ENCODE peak calls at places on chromosomes 4 and X, in nine cellular contexts. W is AG10803, Y is Karpas-422, T is fibroblast of lung, O is mammary epithelial cell, F is GM12878, C is cardiac muscle cell, K is NB4, P is ovary. D is an unnamed sample.

GRCh38 chr4:8168232-8168631 is 9.6 kb upstream of the ABLIM2 start:
- DNase-seq in W (no peak), Y (no peak), T (no peak), O (no peak), F (no peak), C (no peak), K (no peak), P (no peak), D (no peak)

GRCh38 chrX:45771114-45771513 is 570.4 kb upstream of the DIPK2B start:
- DNase-seq in W (peak), Y (no peak), T (peak), O (peak), F (no peak), C (no peak), K (peak), P (no peak), D (no peak)

GRCh38 chr4:150007512-150007911 is 70.7 kb upstream of the DCLK2 start:
- DNase-seq in W (peak), Y (no peak), T (peak), O (peak), F (no peak), C (no peak), K (no peak), P (no peak), D (no peak)

GRCh38 chrX:102858826-102859627 is 78.0 kb upstream of the RAB40AL start:
- DNase-seq in W (peak), Y (no peak), T (peak), O (no peak), F (no peak), C (no peak), K (peak), P (no peak), D (no peak)

GRCh38 chrX:21479695-21480280 is 105.6 kb downstream of the CNKSR2 start:
- DNase-seq in W (peak), Y (peak), T (peak), O (peak), F (no peak), C (peak), K (peak), P (no peak), D (no peak)

GRCh38 chr4:189355590-189355989 is 585.1 kb upstream of the FRG1 start:
- DNase-seq in W (no peak), Y (no peak), T (no peak), O (no peak), F (no peak), C (no peak), K (no peak), P (no peak), D (no peak)

GRCh38 chrX:144566592-144566991 is 680.7 kb upstream of the SPANXN1 start:
- DNase-seq in W (no peak), Y (no peak), T (no peak), O (no peak), F (no peak), C (no peak), K (peak), P (no peak), D (no peak)

GRCh38 chr4:168480991-168481588 is 798 bp upstream of the DDX60L start:
- DNase-seq in W (peak), Y (peak), T (peak), O (peak), F (peak), C (no peak), K (peak), P (no peak), D (no peak)

GRCh38 chrX:154435171-154435733 is 1.7 kb upstream of the GDI1 start:
- DNase-seq in W (no peak), Y (no peak), T (no peak), O (no peak), F (no peak), C (no peak), K (no peak), P (no peak), D (no peak)

GRCh38 chr4:7867701-7868429 is 71.8 kb downstream of the AFAP1 start:
- DNase-seq in W (no peak), Y (no peak), T (peak), O (peak), F (no peak), C (no peak), K (no peak), P (no peak), D (peak)

GRCh38 chr4:1988327-1988724 is 20.4 kb downstream of the NELFA start:
- DNase-seq in W (no peak), Y (no peak), T (no peak), O (no peak), F (no peak), C (no peak), K (no peak), P (no peak), D (peak)

GRCh38 chrX:105706041-105706440 is 116.3 kb upstream of the NRK start:
- DNase-seq in W (peak), Y (no peak), T (no peak), O (peak), F (no peak), C (no peak), K (no peak), P (no peak), D (no peak)

GRCh38 chrX:25083661-25084060 is 67.9 kb upstream of the ARX start:
- DNase-seq in W (no peak), Y (no peak), T (no peak), O (peak), F (no peak), C (no peak), K (no peak), P (no peak), D (no peak)

GRCh38 chrX:96705905-96706304 is 21.3 kb downstream of the DIAPH2 start:
- DNase-seq in W (no peak), Y (no peak), T (no peak), O (no peak), F (no peak), C (no peak), K (no peak), P (no peak), D (no peak)

GRCh38 chrX:67524950-67525691 is 18.7 kb upstream of the AR start:
- DNase-seq in W (no peak), Y (no peak), T (no peak), O (no peak), F (no peak), C (no peak), K (no peak), P (no peak), D (no peak)

GRCh38 chr4:2258091-2259035 is 3.5 kb downstream of the MXD4 start:
- DNase-seq in W (no peak), Y (no peak), T (no peak), O (no peak), F (no peak), C (no peak), K (no peak), P (peak), D (peak)

GRCh38 chrX:133638285-133638684 is 223.0 kb upstream of the GPC4 start:
- DNase-seq in W (no peak), Y (no peak), T (peak), O (peak), F (no peak), C (no peak), K (no peak), P (no peak), D (no peak)

GRCh38 chr4:173230077-173230476 is 61.5 kb downstream of the GALNT7 start:
- DNase-seq in W (peak), Y (no peak), T (no peak), O (no peak), F (no peak), C (no peak), K (peak), P (no peak), D (no peak)
- H3K4me3 ChIP-seq in W (no peak), Y (no peak), T (no peak), O (no peak), F (no peak), C (no peak), K (no peak), P (no peak), D (no peak)

GRCh38 chrX:14873676-14874049 is 442 bp downstream of the MOSPD2 start:
- DNase-seq in W (no peak), Y (no peak), T (no peak), O (no peak), F (no peak), C (no peak), K (no peak), P (no peak), D (no peak)

GRCh38 chrX:14872851-14873675 is at the start of the genes FANCB and MOSPD2:
- DNase-seq in W (peak), Y (peak), T (peak), O (peak), F (peak), C (peak), K (peak), P (peak), D (peak)

GRCh38 chrX:14875624-14876023 is 2.4 kb downstream of the MOSPD2 start:
- DNase-seq in W (no peak), Y (no peak), T (no peak), O (no peak), F (no peak), C (no peak), K (no peak), P (no peak), D (no peak)

GRCh38 chrX:14872355-14872754 is 514 bp downstream of the FANCB start:
- DNase-seq in W (no peak), Y (peak), T (no peak), O (no peak), F (no peak), C (no peak), K (peak), P (no peak), D (no peak)

DNA sequence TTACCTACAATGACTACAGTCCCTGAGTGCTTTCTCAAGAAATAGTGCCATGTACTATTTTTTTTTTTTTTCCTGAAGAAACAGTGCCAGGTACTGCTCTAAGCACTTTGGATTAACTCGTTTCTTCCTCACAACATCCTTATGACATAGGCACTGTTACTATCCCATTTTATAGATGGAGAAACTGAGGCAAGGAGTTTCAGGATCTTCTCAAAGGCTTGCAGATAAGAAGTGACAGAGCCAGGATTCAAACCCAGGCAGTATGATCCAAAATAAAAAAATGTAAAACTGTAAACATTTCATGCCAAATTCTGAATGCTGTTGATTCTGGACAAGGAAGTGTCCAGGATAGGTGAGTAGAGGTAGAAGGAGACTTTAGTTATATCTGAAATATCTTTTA is 1.1 kb downstream of the FANCB start:
- DNase-seq in W (no peak), Y (no peak), T (no peak), O (no peak), F (no peak), C (no peak), K (no peak), P (no peak), D (no peak)
- H3K4me3 ChIP-seq in W (no peak), Y (peak), T (no peak), O (peak), F (peak), C (no peak), K (peak), P (no peak), D (no peak)

DNA sequence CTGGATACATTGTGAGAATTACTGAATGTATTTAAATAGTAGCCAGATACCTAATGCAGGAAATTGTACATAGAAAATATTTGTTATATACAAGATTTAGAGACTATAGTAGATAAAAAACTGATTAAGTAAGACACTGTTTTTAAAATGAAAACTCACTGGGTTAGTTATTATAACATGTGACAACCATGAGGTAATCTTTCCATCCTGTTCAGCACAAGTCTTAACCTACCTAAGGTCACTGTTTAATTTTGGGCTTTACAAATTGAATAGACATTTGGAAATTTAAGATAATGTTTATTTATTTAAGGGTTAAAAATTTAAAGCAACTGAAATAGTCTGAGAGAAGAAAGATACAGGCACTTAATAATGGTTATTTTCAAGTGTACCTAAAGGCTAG is 102.1 kb downstream of the STIM2 start:
- DNase-seq in W (no peak), Y (no peak), T (no peak), O (no peak), F (no peak), C (no peak), K (no peak), P (no peak), D (no peak)
- H3K4me3 ChIP-seq in W (no peak), Y (no peak), T (no peak), O (no peak), F (no peak), C (no peak), K (no peak), P (no peak), D (no peak)

GRCh38 chr4:165209796-165210195 is 2.4 kb downstream of the KLHL2 start:
- DNase-seq in W (no peak), Y (no peak), T (no peak), O (no peak), F (no peak), C (no peak), K (no peak), P (no peak), D (no peak)
- H3K4me3 ChIP-seq in W (no peak), Y (peak), T (no peak), O (no peak), F (no peak), C (no peak), K (no peak), P (no peak), D (no peak)

GRCh38 chr4:87839309-87839946 is 6.7 kb downstream of the MEPE start:
- DNase-seq in W (peak), Y (peak), T (peak), O (peak), F (no peak), C (peak), K (peak), P (no peak), D (no peak)

GRCh38 chr4:87848622-87849351 is 16.0 kb downstream of the MEPE start:
- DNase-seq in W (peak), Y (peak), T (peak), O (peak), F (no peak), C (peak), K (peak), P (peak), D (no peak)

GRCh38 chr4:87840149-87840548 is 7.4 kb downstream of the MEPE start:
- DNase-seq in W (no peak), Y (no peak), T (no peak), O (no peak), F (no peak), C (no peak), K (no peak), P (no peak), D (no peak)

GRCh38 chr4:87844476-87844875 is 11.7 kb downstream of the MEPE start:
- DNase-seq in W (no peak), Y (no peak), T (no peak), O (no peak), F (no peak), C (no peak), K (no peak), P (no peak), D (no peak)

DNA sequence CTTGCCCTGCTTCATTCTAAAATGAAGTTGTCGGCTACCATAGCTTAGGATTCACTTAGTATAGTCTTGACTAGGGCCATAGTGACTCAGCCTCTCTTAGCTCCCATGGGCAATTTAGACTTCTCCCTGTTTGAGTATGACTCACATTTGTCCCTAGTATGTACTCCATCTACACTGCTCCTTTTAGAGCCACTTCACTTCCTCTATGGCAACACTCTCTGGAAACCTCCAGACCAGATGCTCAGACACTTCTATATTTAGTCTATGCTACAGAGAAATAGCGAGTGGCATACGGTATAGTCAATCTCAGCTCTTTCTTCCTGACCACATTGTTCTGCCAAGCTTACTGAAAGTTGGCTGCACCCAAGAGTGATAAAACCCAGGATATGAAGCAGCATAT is 11.2 kb downstream of the MEPE start:
- DNase-seq in W (peak), Y (no peak), T (peak), O (peak), F (no peak), C (peak), K (peak), P (no peak), D (peak)
- H3K4me3 ChIP-seq in W (no peak), Y (no peak), T (no peak), O (no peak), F (no peak), C (no peak), K (no peak), P (no peak), D (no peak)

D was measured in lower leg skin.